ENCODE peak calls at places on chromosomes 3 and 15, in four cellular contexts. One of them, this sample, is unnamed. For H3K4me1, the result is how much of the 10 kb centered on the place peaks cover.

GRCh38 chr3:4163006-4163405 is 140.2 kb upstream of the SETMAR start:
- DNase-seq in GM12878: no peak
- DNase-seq in HepG2: no peak
- DNase-seq in H1: no peak
- DNase-seq in this sample: no peak

GRCh38 chr3:19688767-19689166 is 245.2 kb downstream of the EFHB start:
- DNase-seq in H1: no peak
- DNase-seq in HepG2: no peak
- DNase-seq in GM12878: no peak
- DNase-seq in this sample: peak

GRCh38 chr3:119937229-119937628 is 155.3 kb downstream of the NR1I2 start:
- DNase-seq in GM12878: peak
- DNase-seq in HepG2: no peak
- DNase-seq in H1: no peak
- DNase-seq in this sample: no peak

GRCh38 chr3:25515131-25515530 is 87.1 kb downstream of the RARB start:
- DNase-seq in GM12878: no peak
- DNase-seq in HepG2: no peak
- DNase-seq in H1: no peak
- DNase-seq in this sample: no peak

GRCh38 chr3:116350119-116350733 is 95.1 kb downstream of the LSAMP start:
- DNase-seq in HepG2: no peak
- DNase-seq in H1: no peak
- DNase-seq in GM12878: no peak
- DNase-seq in this sample: no peak

GRCh38 chr15:52794665-52795463 is 4.7 kb upstream of the ONECUT1 start:
- DNase-seq in HepG2: no peak
- DNase-seq in GM12878: no peak
- DNase-seq in H1: peak
- DNase-seq in this sample: no peak

GRCh38 chr15:60316961-60317360 is 80.8 kb downstream of the ANXA2 start:
- DNase-seq in GM12878: no peak
- DNase-seq in HepG2: no peak
- DNase-seq in H1: no peak
- DNase-seq in this sample: no peak

GRCh38 chr3:170725285-170725731 is 139.4 kb upstream of the SLC7A14 start:
- DNase-seq in GM12878: no peak
- DNase-seq in HepG2: no peak
- DNase-seq in H1: no peak
- DNase-seq in this sample: no peak

GRCh38 chr3:17204049-17204650 is 319.4 kb downstream of the PLCL2 start:
- DNase-seq in HepG2: no peak
- DNase-seq in H1: no peak
- DNase-seq in GM12878: no peak
- DNase-seq in this sample: no peak

GRCh38 chr15:61172325-61172724 is 56.8 kb downstream of the RORA start:
- DNase-seq in GM12878: no peak
- DNase-seq in HepG2: no peak
- DNase-seq in H1: no peak
- DNase-seq in this sample: no peak

GRCh38 chr3:142680710-142681109 is 43.1 kb upstream of the TRPC1 start:
- DNase-seq in H1: no peak
- DNase-seq in HepG2: no peak
- DNase-seq in GM12878: no peak
- DNase-seq in this sample: no peak

GRCh38 chr3:53938645-53939044 is 47.0 kb upstream of the SELENOK start:
- DNase-seq in HepG2: peak
- DNase-seq in H1: peak
- DNase-seq in GM12878: no peak
- DNase-seq in this sample: peak

GRCh38 chr3:94234177-94234788 is 171.4 kb downstream of the NSUN3 start:
- DNase-seq in H1: no peak
- DNase-seq in GM12878: no peak
- DNase-seq in HepG2: peak
- DNase-seq in this sample: peak

GRCh38 chr15:28915041-28915810 is 29.5 kb downstream of the APBA2 start:
- DNase-seq in H1: no peak
- DNase-seq in HepG2: no peak
- DNase-seq in GM12878: no peak
- DNase-seq in this sample: no peak

GRCh38 chr3:4780545-4780957 is 198.7 kb upstream of the BHLHE40 start:
- DNase-seq in HepG2: peak
- DNase-seq in GM12878: no peak
- DNase-seq in H1: no peak
- DNase-seq in this sample: no peak

GRCh38 chr15:71559098-71559497 is 251.3 kb upstream of the NR2E3 start:
- DNase-seq in H1: no peak
- DNase-seq in GM12878: no peak
- DNase-seq in HepG2: no peak
- DNase-seq in this sample: no peak

GRCh38 chr3:127033171-127033570 is 50.3 kb downstream of the PLXNA1 start:
- DNase-seq in H1: no peak
- DNase-seq in HepG2: no peak
- DNase-seq in GM12878: no peak
- DNase-seq in this sample: no peak

DNA sequence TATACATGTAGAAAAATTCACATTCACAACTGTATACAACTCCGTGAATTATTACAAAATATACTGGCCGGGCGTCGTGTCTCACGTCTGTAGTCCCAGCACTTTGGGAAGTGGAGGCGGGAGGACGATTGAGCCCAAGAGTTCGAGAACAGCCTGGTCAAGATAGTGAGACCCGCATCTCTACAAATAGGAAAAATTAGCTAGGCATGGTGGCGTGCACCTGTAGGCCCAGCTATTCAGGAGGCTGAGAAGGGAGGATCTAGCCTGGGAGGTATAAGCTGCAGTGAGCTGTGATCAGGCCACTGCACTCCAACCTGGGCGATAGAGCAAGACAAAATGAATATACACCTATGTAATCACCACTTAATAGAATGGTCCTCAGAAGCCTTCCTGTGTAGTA is 1.3 kb downstream of the RAD51 start:
- DNase-seq in GM12878: no peak
- DNase-seq in HepG2: no peak
- DNase-seq in H1: no peak
- DNase-seq in this sample: no peak
- H3K4me3 ChIP-seq in GM12878: peak
- H3K4me3 ChIP-seq in HepG2: peak
- H3K4me3 ChIP-seq in H1: peak
- H3K4me3 ChIP-seq in this sample: peak

GRCh38 chr3:34882764-34883163 is 756.6 kb upstream of the ARPP21 start:
- DNase-seq in HepG2: no peak
- DNase-seq in GM12878: no peak
- DNase-seq in H1: no peak
- DNase-seq in this sample: no peak
- TF ChIP-seq SUZ12 in HepG2: no peak
- TF ChIP-seq SUZ12 in GM12878: no peak
- TF ChIP-seq SUZ12 in H1: no peak
- TF ChIP-seq SUZ12 in this sample: no peak

GRCh38 chr15:64010719-64011118 is 35.6 kb downstream of the DAPK2 start:
- DNase-seq in HepG2: no peak
- DNase-seq in GM12878: peak
- DNase-seq in H1: no peak
- DNase-seq in this sample: no peak

GRCh38 chr15:64006642-64007041 is 39.6 kb downstream of the DAPK2 start:
- DNase-seq in GM12878: no peak
- DNase-seq in HepG2: no peak
- DNase-seq in H1: no peak
- DNase-seq in this sample: no peak

GRCh38 chr15:64008177-64008576 is 38.1 kb downstream of the DAPK2 start:
- DNase-seq in HepG2: no peak
- DNase-seq in H1: no peak
- DNase-seq in GM12878: no peak
- DNase-seq in this sample: no peak

GRCh38 chr15:64009798-64010241 is 36.5 kb downstream of the DAPK2 start:
- DNase-seq in HepG2: no peak
- DNase-seq in GM12878: peak
- DNase-seq in H1: no peak
- DNase-seq in this sample: no peak

GRCh38 chr15:64009241-64009640 is 37.0 kb downstream of the DAPK2 start:
- DNase-seq in H1: no peak
- DNase-seq in GM12878: no peak
- DNase-seq in HepG2: no peak
- DNase-seq in this sample: no peak
- H3K4me1 ChIP-seq in H1: under half
- H3K4me1 ChIP-seq in GM12878: under half
- H3K4me1 ChIP-seq in HepG2: under half
- H3K4me1 ChIP-seq in this sample: under half

DNA sequence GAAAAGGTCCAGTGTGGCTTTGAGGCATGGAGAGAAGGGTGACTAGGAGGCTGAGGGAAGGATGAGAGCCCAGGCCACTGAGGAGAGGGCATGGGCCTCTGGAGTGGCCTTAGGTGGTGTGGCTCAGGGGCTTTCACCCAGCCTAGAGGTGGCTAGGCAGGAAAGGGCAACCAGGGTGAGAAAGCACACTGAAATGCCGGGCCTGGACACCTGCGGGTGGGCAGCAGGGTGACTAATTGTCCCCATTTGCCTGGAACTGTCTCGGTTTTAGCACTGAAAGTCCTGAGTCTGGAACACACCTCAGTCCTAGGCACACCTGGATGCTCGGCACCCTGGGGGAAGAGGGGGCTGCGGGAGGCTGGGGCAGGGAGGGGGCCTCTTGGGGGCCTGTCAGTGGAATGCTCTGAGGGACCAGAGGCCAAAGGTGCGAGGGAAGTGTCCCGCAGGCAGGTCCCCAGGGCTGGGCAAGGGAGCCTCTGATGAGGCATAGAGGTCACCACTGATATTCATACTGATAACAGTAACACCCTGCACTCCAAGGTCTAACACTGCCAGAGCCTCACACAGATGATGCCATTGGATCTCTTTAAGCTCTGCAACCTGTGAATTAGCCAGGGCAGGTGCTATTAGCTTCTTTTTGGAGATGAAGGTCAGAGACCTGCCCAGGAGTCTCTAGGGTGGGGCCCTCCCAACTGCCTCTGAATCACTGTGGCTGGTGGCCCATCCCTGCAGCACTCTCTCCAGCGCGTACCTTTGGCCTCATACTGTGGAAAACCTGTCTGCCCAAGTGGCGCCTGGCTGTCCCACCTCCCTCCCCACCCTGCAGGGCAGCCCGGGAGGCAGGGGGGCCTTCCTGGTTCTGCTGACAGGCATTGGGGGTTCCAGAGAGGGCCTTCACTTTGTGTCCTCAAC is 3.0 kb upstream of the PHGR1 start:
- DNase-seq in HepG2: no peak
- DNase-seq in GM12878: no peak
- DNase-seq in H1: no peak
- DNase-seq in this sample: no peak
- H3K4me3 ChIP-seq in HepG2: no peak
- H3K4me3 ChIP-seq in GM12878: no peak
- H3K4me3 ChIP-seq in H1: no peak
- H3K4me3 ChIP-seq in this sample: no peak

DNA sequence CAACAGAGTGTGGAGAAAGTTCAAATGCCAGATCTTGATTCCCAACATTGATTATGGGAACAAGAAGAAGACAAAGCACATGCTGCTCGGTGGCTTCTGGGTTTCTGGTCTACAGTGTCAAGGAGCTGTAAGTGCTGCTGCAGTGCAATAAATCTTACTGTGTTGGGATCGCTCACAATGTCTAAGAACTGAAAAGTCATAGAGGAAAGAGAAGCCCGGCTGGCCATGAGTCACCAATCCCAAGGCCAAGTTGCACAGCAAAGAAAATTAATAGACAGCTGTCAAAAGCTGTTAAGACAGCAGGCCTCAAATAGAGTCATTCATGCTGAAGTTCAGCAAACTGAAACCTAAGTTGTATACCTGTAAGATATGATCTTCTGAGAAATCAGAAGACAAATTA is 33.2 kb upstream of the SPPL2A start:
- DNase-seq in GM12878: no peak
- DNase-seq in HepG2: no peak
- DNase-seq in H1: no peak
- DNase-seq in this sample: no peak
- TF ChIP-seq SUZ12 in GM12878: no peak
- TF ChIP-seq SUZ12 in HepG2: no peak
- TF ChIP-seq SUZ12 in H1: no peak
- TF ChIP-seq SUZ12 in this sample: no peak

GRCh38 chr3:15348246-15348645 is 15.9 kb upstream of the SH3BP5 start:
- DNase-seq in GM12878: no peak
- DNase-seq in H1: no peak
- DNase-seq in HepG2: no peak
- DNase-seq in this sample: no peak
- H3K4me1 ChIP-seq in GM12878: under half
- H3K4me1 ChIP-seq in H1: under half
- H3K4me1 ChIP-seq in HepG2: under half
- H3K4me1 ChIP-seq in this sample: under half

GRCh38 chr15:77225088-77225487 is 154.2 kb upstream of the TSPAN3 start:
- DNase-seq in H1: no peak
- DNase-seq in GM12878: no peak
- DNase-seq in HepG2: no peak
- DNase-seq in this sample: no peak
- H3K4me3 ChIP-seq in H1: no peak
- H3K4me3 ChIP-seq in GM12878: no peak
- H3K4me3 ChIP-seq in HepG2: no peak
- H3K4me3 ChIP-seq in this sample: no peak

This sample was measured in NT2/D1.